ENCODE peak calls at places on chromosomes 13 and 19, in eight cellular contexts. One of them, this sample, is unnamed.

GRCh38 chr13:21546372-21546771 is 57.6 kb downstream of the MICU2 start:
- DNase-seq in cardiac muscle cell: no peak
- DNase-seq in heart left ventricle: no peak
- DNase-seq in endodermal cell: no peak
- DNase-seq in uterus: no peak
- DNase-seq in body of pancreas: no peak
- DNase-seq in ovary: no peak
- DNase-seq in fibroblast of mammary gland: peak; percentile 49
- DNase-seq in this sample: no peak

GRCh38 chr13:43094901-43095300 is 71.5 kb downstream of the DNAJC15 start:
- DNase-seq in body of pancreas: no peak
- DNase-seq in cardiac muscle cell: no peak
- DNase-seq in endodermal cell: no peak
- DNase-seq in heart left ventricle: no peak
- DNase-seq in fibroblast of mammary gland: peak; percentile 26
- DNase-seq in uterus: no peak
- DNase-seq in ovary: no peak
- DNase-seq in this sample: no peak

GRCh38 chr19:51784922-51785690 is 9.9 kb upstream of the FPR3 start:
- DNase-seq in ovary: peak; percentile 57
- DNase-seq in fibroblast of mammary gland: peak; percentile 91
- DNase-seq in heart left ventricle: peak; percentile 69
- DNase-seq in uterus: peak; percentile 69
- DNase-seq in cardiac muscle cell: no peak
- DNase-seq in body of pancreas: peak; percentile 19
- DNase-seq in endodermal cell: no peak
- DNase-seq in this sample: no peak

GRCh38 chr19:1854542-1855039 is 6.3 kb upstream of the REXO1 start:
- DNase-seq in endodermal cell: no peak
- DNase-seq in cardiac muscle cell: no peak
- DNase-seq in fibroblast of mammary gland: no peak
- DNase-seq in body of pancreas: no peak
- DNase-seq in ovary: no peak
- DNase-seq in heart left ventricle: peak; percentile 73
- DNase-seq in uterus: no peak
- DNase-seq in this sample: no peak

GRCh38 chr19:38989066-38989605 is 13.6 kb upstream of the FBXO17 start:
- DNase-seq in ovary: no peak
- DNase-seq in uterus: no peak
- DNase-seq in endodermal cell: peak; percentile 75
- DNase-seq in cardiac muscle cell: peak; percentile 82
- DNase-seq in fibroblast of mammary gland: no peak
- DNase-seq in heart left ventricle: no peak
- DNase-seq in body of pancreas: peak; percentile 45
- DNase-seq in this sample: peak; percentile 7

GRCh38 chr13:34358811-34359513 is 541.0 kb downstream of the RFC3 start:
- DNase-seq in heart left ventricle: no peak
- DNase-seq in uterus: no peak
- DNase-seq in cardiac muscle cell: no peak
- DNase-seq in fibroblast of mammary gland: peak; percentile 63
- DNase-seq in ovary: no peak
- DNase-seq in body of pancreas: no peak
- DNase-seq in endodermal cell: no peak
- DNase-seq in this sample: peak; percentile 82

GRCh38 chr13:43776680-43777079 is 10.1 kb downstream of the ENOX1 start:
- DNase-seq in body of pancreas: no peak
- DNase-seq in uterus: no peak
- DNase-seq in ovary: no peak
- DNase-seq in heart left ventricle: no peak
- DNase-seq in endodermal cell: no peak
- DNase-seq in cardiac muscle cell: no peak
- DNase-seq in fibroblast of mammary gland: peak; percentile 25
- DNase-seq in this sample: peak; percentile 38

GRCh38 chr13:94641432-94641941 is 39.8 kb downstream of the GPR180 start:
- DNase-seq in endodermal cell: no peak
- DNase-seq in cardiac muscle cell: no peak
- DNase-seq in heart left ventricle: no peak
- DNase-seq in body of pancreas: no peak
- DNase-seq in uterus: no peak
- DNase-seq in ovary: no peak
- DNase-seq in fibroblast of mammary gland: peak; percentile 71
- DNase-seq in this sample: peak; percentile 86

GRCh38 chr13:24777171-24777570 is 13.2 kb downstream of the RNF17 start:
- DNase-seq in heart left ventricle: no peak
- DNase-seq in ovary: no peak
- DNase-seq in cardiac muscle cell: no peak
- DNase-seq in body of pancreas: no peak
- DNase-seq in endodermal cell: no peak
- DNase-seq in fibroblast of mammary gland: no peak
- DNase-seq in uterus: no peak
- DNase-seq in this sample: no peak

GRCh38 chr13:65112123-65113075 is 2117.7 kb downstream of the PCDH9 start:
- DNase-seq in ovary: no peak
- DNase-seq in cardiac muscle cell: no peak
- DNase-seq in uterus: no peak
- DNase-seq in heart left ventricle: no peak
- DNase-seq in body of pancreas: no peak
- DNase-seq in endodermal cell: no peak
- DNase-seq in fibroblast of mammary gland: no peak
- DNase-seq in this sample: peak; percentile 52

GRCh38 chr13:28117689-28118377 is 17.5 kb upstream of the FLT3 start:
- DNase-seq in fibroblast of mammary gland: no peak
- DNase-seq in ovary: peak; percentile 28
- DNase-seq in cardiac muscle cell: no peak
- DNase-seq in heart left ventricle: peak; percentile 53
- DNase-seq in uterus: no peak
- DNase-seq in body of pancreas: peak; percentile 43
- DNase-seq in endodermal cell: peak; percentile 59
- DNase-seq in this sample: no peak

GRCh38 chr19:49786432-49786831 is 19.6 kb downstream of the AP2A1 start:
- DNase-seq in ovary: no peak
- DNase-seq in cardiac muscle cell: peak; percentile 23
- DNase-seq in heart left ventricle: no peak
- DNase-seq in body of pancreas: no peak
- DNase-seq in endodermal cell: no peak
- DNase-seq in fibroblast of mammary gland: peak; percentile 83
- DNase-seq in uterus: peak; percentile 55
- DNase-seq in this sample: peak; percentile 32

GRCh38 chr13:114128624-114129522 is 3.5 kb downstream of the RASA3 start:
- DNase-seq in cardiac muscle cell: no peak
- DNase-seq in body of pancreas: peak; percentile 38
- DNase-seq in endodermal cell: no peak
- DNase-seq in uterus: peak; percentile 65
- DNase-seq in heart left ventricle: peak; percentile 83
- DNase-seq in ovary: peak; percentile 51
- DNase-seq in fibroblast of mammary gland: peak; percentile 94
- DNase-seq in this sample: peak; percentile 94

GRCh38 chr13:42305503-42305902 is 33.6 kb downstream of the AKAP11 start:
- DNase-seq in ovary: no peak
- DNase-seq in cardiac muscle cell: no peak
- DNase-seq in heart left ventricle: no peak
- DNase-seq in fibroblast of mammary gland: peak; percentile 29
- DNase-seq in body of pancreas: no peak
- DNase-seq in uterus: no peak
- DNase-seq in endodermal cell: no peak
- DNase-seq in this sample: no peak

DNA sequence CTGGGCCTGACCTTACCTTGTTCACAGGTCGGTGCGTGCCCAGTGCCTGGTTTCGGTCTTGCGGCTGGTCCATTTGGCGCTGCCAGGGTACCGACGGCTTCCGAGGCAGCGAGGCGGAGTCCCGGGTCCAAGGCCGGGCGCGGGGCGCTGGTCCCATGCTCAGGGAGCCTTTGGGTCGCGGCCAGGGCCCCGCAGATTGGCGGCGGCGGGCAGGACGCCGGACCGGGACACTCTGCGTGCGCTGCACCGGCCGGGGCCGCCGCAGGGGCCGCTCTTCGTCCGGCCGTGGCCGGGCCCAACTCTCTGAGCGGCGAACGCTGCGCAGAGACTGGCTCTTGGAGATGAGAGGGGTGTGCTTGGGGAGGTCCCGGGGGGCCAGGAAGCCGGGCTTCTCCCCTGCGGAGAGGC is 3.3 kb upstream of the WIZ start:
- DNase-seq in endodermal cell: peak; percentile 78
- DNase-seq in fibroblast of mammary gland: no peak
- DNase-seq in body of pancreas: no peak
- DNase-seq in heart left ventricle: no peak
- DNase-seq in uterus: no peak
- DNase-seq in cardiac muscle cell: peak; percentile 14
- DNase-seq in ovary: no peak
- DNase-seq in this sample: no peak
- TF ChIP-seq CTCF in endodermal cell: peak; percentile 60
- TF ChIP-seq CTCF in fibroblast of mammary gland: no peak
- TF ChIP-seq CTCF in body of pancreas: peak; percentile 12
- TF ChIP-seq CTCF in heart left ventricle: peak; percentile 50
- TF ChIP-seq CTCF in uterus: peak; percentile 40
- TF ChIP-seq CTCF in cardiac muscle cell: peak; percentile 42
- TF ChIP-seq CTCF in ovary: peak; percentile 28
- TF ChIP-seq CTCF in this sample: no peak

DNA sequence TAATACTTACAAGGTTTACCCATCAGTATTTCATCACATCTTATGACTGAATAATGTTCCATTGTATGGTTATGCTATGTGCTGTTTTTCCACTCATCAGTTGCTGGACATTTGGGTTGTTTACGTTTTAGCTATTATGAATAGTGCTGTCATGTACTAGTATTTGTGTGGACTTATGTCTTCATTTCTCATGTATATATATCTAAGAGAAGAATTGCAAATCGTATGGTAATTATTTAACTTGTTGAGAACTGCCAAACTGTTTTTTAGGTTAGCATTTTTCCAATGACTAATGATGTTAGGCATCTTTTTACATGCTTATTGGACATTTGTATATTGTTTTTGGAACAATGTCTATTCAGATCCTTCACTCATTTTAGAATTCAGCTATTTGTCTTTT is 368.3 kb downstream of the LMO7 start:
- DNase-seq in heart left ventricle: no peak
- DNase-seq in body of pancreas: no peak
- DNase-seq in uterus: no peak
- DNase-seq in fibroblast of mammary gland: peak; percentile 34
- DNase-seq in cardiac muscle cell: no peak
- DNase-seq in endodermal cell: no peak
- DNase-seq in ovary: no peak
- DNase-seq in this sample: no peak
- H3K4me3 ChIP-seq in heart left ventricle: no peak overlapping the region
- H3K4me3 ChIP-seq in body of pancreas: no peak overlapping the region
- H3K4me3 ChIP-seq in uterus: no peak overlapping the region
- H3K4me3 ChIP-seq in fibroblast of mammary gland: no peak overlapping the region
- H3K4me3 ChIP-seq in cardiac muscle cell: no peak overlapping the region
- H3K4me3 ChIP-seq in endodermal cell: no peak overlapping the region
- H3K4me3 ChIP-seq in ovary: no peak overlapping the region
- H3K4me3 ChIP-seq in this sample: no peak overlapping the region

GRCh38 chr13:98343461-98343860 is 166.4 kb upstream of the RNF113B start:
- DNase-seq in fibroblast of mammary gland: no peak
- DNase-seq in endodermal cell: peak; percentile 44
- DNase-seq in heart left ventricle: no peak
- DNase-seq in uterus: no peak
- DNase-seq in cardiac muscle cell: no peak
- DNase-seq in body of pancreas: no peak
- DNase-seq in ovary: no peak
- DNase-seq in this sample: no peak

GRCh38 chr13:98344392-98344791 is 167.3 kb upstream of the RNF113B start:
- DNase-seq in fibroblast of mammary gland: no peak
- DNase-seq in cardiac muscle cell: no peak
- DNase-seq in uterus: no peak
- DNase-seq in endodermal cell: peak; percentile 17
- DNase-seq in ovary: no peak
- DNase-seq in body of pancreas: no peak
- DNase-seq in heart left ventricle: no peak
- DNase-seq in this sample: no peak

GRCh38 chr13:98348476-98348875 is 171.4 kb upstream of the RNF113B start:
- DNase-seq in body of pancreas: no peak
- DNase-seq in heart left ventricle: no peak
- DNase-seq in fibroblast of mammary gland: no peak
- DNase-seq in cardiac muscle cell: no peak
- DNase-seq in endodermal cell: no peak
- DNase-seq in uterus: no peak
- DNase-seq in ovary: no peak
- DNase-seq in this sample: no peak

GRCh38 chr13:98346904-98347636 is 170.0 kb upstream of the RNF113B start:
- DNase-seq in fibroblast of mammary gland: no peak
- DNase-seq in heart left ventricle: no peak
- DNase-seq in uterus: no peak
- DNase-seq in endodermal cell: peak; percentile 13
- DNase-seq in cardiac muscle cell: no peak
- DNase-seq in ovary: no peak
- DNase-seq in body of pancreas: no peak
- DNase-seq in this sample: no peak

GRCh38 chr13:98345103-98345899 is 168.2 kb upstream of the RNF113B start:
- DNase-seq in fibroblast of mammary gland: no peak
- DNase-seq in endodermal cell: peak; percentile 44
- DNase-seq in cardiac muscle cell: no peak
- DNase-seq in body of pancreas: peak; percentile 21
- DNase-seq in ovary: no peak
- DNase-seq in heart left ventricle: no peak
- DNase-seq in uterus: no peak
- DNase-seq in this sample: no peak
- TF ChIP-seq CTCF in fibroblast of mammary gland: no peak
- TF ChIP-seq CTCF in endodermal cell: peak; percentile 30
- TF ChIP-seq CTCF in cardiac muscle cell: no peak
- TF ChIP-seq CTCF in body of pancreas: no peak
- TF ChIP-seq CTCF in ovary: no peak
- TF ChIP-seq CTCF in heart left ventricle: no peak
- TF ChIP-seq CTCF in uterus: no peak
- TF ChIP-seq CTCF in this sample: no peak

GRCh38 chr19:19185853-19186728 is 5.9 kb downstream of the BORCS8 start:
- DNase-seq in endodermal cell: peak; percentile 96
- DNase-seq in uterus: no peak
- DNase-seq in ovary: no peak
- DNase-seq in body of pancreas: no peak
- DNase-seq in fibroblast of mammary gland: peak; percentile 43
- DNase-seq in heart left ventricle: no peak
- DNase-seq in cardiac muscle cell: peak; percentile 56
- DNase-seq in this sample: no peak
- H3K4me3 ChIP-seq in endodermal cell: no peak overlapping the region
- H3K4me3 ChIP-seq in uterus: no peak overlapping the region
- H3K4me3 ChIP-seq in ovary: no peak overlapping the region
- H3K4me3 ChIP-seq in body of pancreas: no peak overlapping the region
- H3K4me3 ChIP-seq in fibroblast of mammary gland: no peak overlapping the region
- H3K4me3 ChIP-seq in heart left ventricle: no peak overlapping the region
- H3K4me3 ChIP-seq in cardiac muscle cell: no peak overlapping the region
- H3K4me3 ChIP-seq in this sample: no peak overlapping the region

GRCh38 chr13:40340368-40341085 is 325.9 kb downstream of the FOXO1 start:
- DNase-seq in cardiac muscle cell: no peak
- DNase-seq in ovary: no peak
- DNase-seq in endodermal cell: no peak
- DNase-seq in fibroblast of mammary gland: no peak
- DNase-seq in heart left ventricle: no peak
- DNase-seq in uterus: no peak
- DNase-seq in body of pancreas: peak; percentile 81
- DNase-seq in this sample: no peak
- TF ChIP-seq CTCF in cardiac muscle cell: no peak
- TF ChIP-seq CTCF in ovary: no peak
- TF ChIP-seq CTCF in endodermal cell: peak; percentile 23
- TF ChIP-seq CTCF in fibroblast of mammary gland: no peak
- TF ChIP-seq CTCF in heart left ventricle: no peak
- TF ChIP-seq CTCF in uterus: no peak
- TF ChIP-seq CTCF in body of pancreas: peak; percentile 31
- TF ChIP-seq CTCF in this sample: no peak